ENCODE peak calls at places on chromosomes 4 and X, in eight cellular contexts. A is suprapubic skin, Q is GM12878, P is spleen, I is stomach, V is breast epithelium, N is upper lobe of left lung, E is transverse colon. O is an unnamed sample.
A peak's percentile ranks its signal among the peaks of the same experiment; 100 is the strongest.

GRCh38 chrX:32408389-32408788 is 803.0 kb downstream of the DMD start:
- DNase-seq in P (no peak), V (no peak), Q (no peak), I (no peak), A (no peak), N (no peak), E (no peak), O (no peak)

GRCh38 chrX:142804085-142804484 is 221.6 kb upstream of the SPANXN4 start:
- DNase-seq in E (no peak), I (no peak), N (no peak), A (no peak), Q (no peak), V (no peak), P (no peak), O (no peak)

GRCh38 chr4:139986621-139987510 is 167.1 kb downstream of the MAML3 start:
- DNase-seq in Q (no peak), P (no peak), I (no peak), N (no peak), A (no peak), V (no peak), E (no peak), O (no peak)

GRCh38 chrX:1011632-1012283 is 200.7 kb downstream of the CRLF2 start:
- DNase-seq in V (no peak), A (peak; percentile 60), P (no peak), N (no peak), Q (no peak), E (no peak), I (no peak), O (no peak)

GRCh38 chr4:99536848-99537247 is 26.0 kb downstream of the C4orf17 start:
- DNase-seq in I (no peak), P (no peak), A (no peak), Q (no peak), E (no peak), N (no peak), V (no peak), O (no peak)

GRCh38 chrX:44343412-44343942 is at the start of gene EFHC2:
- DNase-seq in V (peak; percentile 50), A (peak; percentile 70), Q (no peak), N (peak; percentile 89), P (peak; percentile 88), I (peak; percentile 34), E (peak; percentile 28), O (no peak)

GRCh38 chr4:24244663-24245519 is 339.5 kb downstream of the DHX15 start:
- DNase-seq in I (no peak), V (no peak), N (no peak), P (no peak), E (no peak), A (no peak), Q (no peak), O (no peak)

GRCh38 chr4:163113921-163114703 is 52.6 kb downstream of the NAF1 start:
- DNase-seq in V (no peak), A (no peak), E (no peak), N (no peak), Q (no peak), I (no peak), P (no peak), O (no peak)

GRCh38 chr4:11152684-11153083 is 276.0 kb downstream of the HS3ST1 start:
- DNase-seq in N (no peak), V (no peak), E (no peak), I (no peak), Q (no peak), P (no peak), A (no peak), O (no peak)

GRCh38 chrX:73556159-73556558 is 6.8 kb upstream of the CHIC1 start:
- DNase-seq in E (no peak), I (no peak), N (no peak), P (no peak), A (no peak), Q (no peak), V (no peak), O (no peak)

GRCh38 chrX:110442631-110443030 is 84.0 kb downstream of the RTL9 start:
- DNase-seq in I (no peak), V (no peak), P (no peak), A (no peak), N (no peak), Q (no peak), E (no peak), O (no peak)

GRCh38 chr4:6578221-6578620 is 3.2 kb downstream of the MAN2B2 start:
- DNase-seq in Q (no peak), E (no peak), V (no peak), N (no peak), P (no peak), A (no peak), I (no peak), O (no peak)

GRCh38 chr4:138555584-138555983 is 313.4 kb upstream of the SLC7A11 start:
- DNase-seq in N (no peak), A (no peak), Q (no peak), P (no peak), I (no peak), V (no peak), E (no peak), O (no peak)

GRCh38 chrX:81174286-81174685 is 27.4 kb downstream of the HMGN5 start:
- DNase-seq in E (no peak), V (no peak), N (no peak), I (no peak), Q (no peak), P (no peak), A (no peak), O (no peak)

GRCh38 chr4:174521800-174522182 is 497 bp downstream of the HPGD start:
- DNase-seq in P (peak; percentile 74), A (no peak), N (peak; percentile 85), I (peak; percentile 54), Q (no peak), E (peak; percentile 52), V (no peak), O (no peak)

GRCh38 chr4:73429118-73429517 is 6.9 kb upstream of the AFP start:
- DNase-seq in P (no peak), V (no peak), N (no peak), A (no peak), Q (no peak), E (no peak), I (no peak), O (no peak)

GRCh38 chrX:140712413-140713173 is 3.0 kb downstream of the LINC00632 start:
- DNase-seq in Q (no peak), I (peak; percentile 38), P (no peak), E (peak; percentile 11), N (peak; percentile 39), A (peak; percentile 76), V (peak; percentile 52), O (no peak)

GRCh38 chr4:98470831-98471230 is 187.6 kb downstream of the TSPAN5 start:
- DNase-seq in Q (no peak), A (no peak), N (no peak), V (no peak), E (no peak), P (no peak), I (no peak), O (no peak)

GRCh38 chr4:154911608-154912098 is 130.6 kb downstream of the RBM46 start:
- DNase-seq in I (no peak), V (no peak), N (peak; percentile 4), A (no peak), P (no peak), E (no peak), Q (no peak), O (no peak)

GRCh38 chr4:74503580-74503979 is 58.6 kb downstream of the AREG start:
- DNase-seq in P (no peak), N (no peak), Q (no peak), I (no peak), A (no peak), V (no peak), E (no peak), O (no peak)

GRCh38 chr4:109296545-109296944 is 5.9 kb downstream of the COL25A1 start:
- DNase-seq in V (no peak), I (no peak), A (no peak), N (no peak), Q (no peak), P (no peak), E (no peak), O (no peak)

GRCh38 chrX:53440631-53441517 is 6.7 kb upstream of the HSD17B10 start:
- DNase-seq in A (peak; percentile 89), N (no peak), Q (no peak), P (peak; percentile 82), V (peak; percentile 55), E (peak; percentile 72), I (peak; percentile 53), O (peak; percentile 93)

GRCh38 chrX:53438832-53439230 is 4.7 kb upstream of the HSD17B10 start:
- DNase-seq in A (no peak), Q (no peak), N (no peak), I (no peak), P (no peak), E (no peak), V (no peak), O (no peak)

GRCh38 chrX:53440101-53440500 is 5.9 kb upstream of the HSD17B10 start:
- DNase-seq in P (no peak), E (no peak), Q (no peak), N (no peak), V (no peak), I (no peak), A (no peak), O (no peak)

GRCh38 chrX:53442322-53442631 is 8.1 kb upstream of the HSD17B10 start:
- DNase-seq in I (no peak), P (no peak), E (no peak), A (no peak), N (no peak), Q (no peak), V (no peak), O (no peak)

GRCh38 chrX:53441531-53442321 is 7.6 kb upstream of the HSD17B10 start:
- DNase-seq in Q (peak; percentile 38), N (peak; percentile 94), I (peak; percentile 84), P (peak; percentile 91), V (peak; percentile 56), A (peak; percentile 82), E (peak; percentile 87), O (no peak)
- TF ChIP-seq POLR2A in Q (peak; percentile 14), N (no peak), I (no peak), P (no peak), V (no peak), A (no peak), E (peak; percentile 40), O (no peak)

GRCh38 chr4:185358514-185359433 is 37.0 kb downstream of the LRP2BP start:
- DNase-seq in V (no peak), E (no peak), Q (no peak), N (no peak), A (no peak), I (no peak), P (no peak), O (no peak)
- TF ChIP-seq POLR2AphosphoS5 in V (no peak), E (no peak), Q (no peak), N (no peak), A (no peak), I (no peak), P (no peak), O (no peak)

DNA sequence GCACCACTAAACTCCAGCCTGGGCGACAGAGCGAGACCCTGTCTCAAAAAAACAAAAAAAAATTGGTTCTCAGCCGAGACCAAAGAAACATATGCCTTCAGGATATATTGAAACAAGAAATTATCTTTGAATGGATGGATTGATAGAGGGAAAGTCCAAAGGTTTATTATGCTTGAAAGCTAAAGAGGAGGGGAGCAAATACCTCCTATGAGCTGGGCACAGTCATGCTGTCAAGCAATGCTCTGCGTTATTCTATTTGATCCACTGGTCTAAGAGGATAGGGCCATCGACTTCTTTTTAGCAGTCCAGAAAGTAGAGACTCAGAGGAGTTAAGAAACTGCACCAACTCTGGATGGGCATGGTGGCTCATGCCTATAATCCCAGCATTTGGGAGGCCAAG is 85.9 kb upstream of the SLC34A2 start:
- DNase-seq in P (no peak), Q (no peak), I (no peak), N (no peak), V (no peak), E (no peak), A (no peak), O (no peak)
- TF ChIP-seq CTCF in P (no peak), Q (no peak), I (no peak), N (no peak), V (no peak), E (no peak), A (no peak), O (no peak)

GRCh38 chrX:149940015-149940716 is 1.9 kb upstream of the EOLA2 start:
- DNase-seq in P (peak; percentile 97), Q (peak; percentile 88), A (peak; percentile 95), V (peak; percentile 92), E (peak; percentile 95), I (peak; percentile 91), N (peak; percentile 92), O (peak; percentile 98)
- TF ChIP-seq POLR2A in P (no peak), Q (peak; percentile 42), A (no peak), V (no peak), E (peak; percentile 89), I (no peak), N (no peak), O (no peak)